ENCODE peak calls at places on chromosomes 2 and 18, in five cellular contexts. E is NCI-H510A treated with DMSO at 0.1 percent for 48 hours, X is AG09319, V is OCI-M1, B is ELR. P is an unnamed sample.

GRCh38 chr18:13136689-13137040 is 81.9 kb upstream of the LDLRAD4 start:
- DNase-seq in E (no peak), X (no peak), B (no peak), V (no peak), P (no peak)

GRCh38 chr2:55482186-55482945 is 37.2 kb upstream of the CFAP36 start:
- DNase-seq in V (peak), E (peak), X (no peak), B (peak), P (peak)

GRCh38 chr18:13211537-13211936 is 7.0 kb upstream of the LDLRAD4 start:
- DNase-seq in V (no peak), X (no peak), E (no peak), B (no peak), P (no peak)

GRCh38 chr2:101041413-101041812 is 39.3 kb downstream of the RPL31 start:
- DNase-seq in V (peak), E (no peak), X (no peak), B (no peak), P (no peak)

GRCh38 chr2:37711831-37712230 is 40.4 kb upstream of the CDC42EP3 start:
- DNase-seq in X (no peak), B (peak), V (peak), E (no peak), P (no peak)

GRCh38 chr2:120568089-120568974 is 167.3 kb upstream of the GLI2 start:
- DNase-seq in V (no peak), X (no peak), B (no peak), E (no peak), P (no peak)

GRCh38 chr18:2310824-2311349 is 260.4 kb downstream of the METTL4 start:
- DNase-seq in B (no peak), V (no peak), X (no peak), E (no peak), P (no peak)

GRCh38 chr2:43467889-43468288 is 127.9 kb downstream of the THADA start:
- DNase-seq in X (no peak), E (no peak), V (no peak), B (peak), P (no peak)

GRCh38 chr18:3121256-3121655 is 98.5 kb downstream of the MYOM1 start:
- DNase-seq in B (peak), V (peak), E (no peak), X (no peak), P (no peak)

GRCh38 chr2:174752403-174753037 is 11.8 kb downstream of the CHRNA1 start:
- DNase-seq in X (no peak), V (no peak), E (no peak), B (no peak), P (no peak)

GRCh38 chr2:105775809-105776559 is 31.3 kb downstream of the NCK2 start:
- DNase-seq in E (no peak), X (peak), V (no peak), B (no peak), P (peak)

GRCh38 chr2:239328306-239329191 is 72.3 kb downstream of the HDAC4 start:
- DNase-seq in X (peak), V (no peak), B (no peak), E (no peak), P (peak)

GRCh38 chr2:188765522-188765921 is 208.7 kb upstream of the COL3A1 start:
- DNase-seq in V (peak), E (peak), X (no peak), B (peak), P (no peak)

GRCh38 chr2:134999536-134999935 is 47.7 kb downstream of the MAP3K19 start:
- DNase-seq in V (no peak), B (peak), X (no peak), E (no peak), P (peak)

GRCh38 chr18:7878265-7879173 is 311.4 kb downstream of the PTPRM start:
- DNase-seq in B (peak), V (no peak), E (peak), X (no peak), P (no peak)

GRCh38 chr18:49172246-49172645 is 221.5 kb upstream of the SMAD7 start:
- DNase-seq in B (no peak), V (no peak), X (no peak), E (no peak), P (no peak)

P was measured in HFF-Myc.